ENCODE peak calls at places on chromosome 21, in eight cellular contexts. D is sigmoid colon, B is cardiac muscle cell, C is thoracic aorta, Y is GM23338, H is heart right ventricle, G is adipocyte, A is fibroblast of lung. W is an unnamed sample.

GRCh38 chr21:39575778-39576177 is 37.0 kb upstream of the B3GALT5 start:
- DNase-seq in G (no peak), A (no peak), D (no peak), H (no peak), B (no peak), C (no peak), Y (no peak), W (no peak)

GRCh38 chr21:16307256-16307655 is 577.5 kb downstream of the USP25 start:
- DNase-seq in G (no peak), Y (no peak), C (no peak), B (no peak), H (no peak), D (no peak), A (no peak), W (peak; percentile 11)

GRCh38 chr21:26804895-26805609 is 40.2 kb downstream of the ADAMTS1 start:
- DNase-seq in G (peak; percentile 43), D (no peak), A (peak; percentile 68), B (no peak), Y (no peak), H (no peak), C (no peak), W (no peak)

GRCh38 chr21:39489380-39489924 is 37.7 kb downstream of the SH3BGR start:
- DNase-seq in H (no peak), D (no peak), A (no peak), G (no peak), C (no peak), Y (no peak), B (no peak), W (no peak)

GRCh38 chr21:39533545-39534226 is 79.1 kb upstream of the B3GALT5 start:
- DNase-seq in D (no peak), G (no peak), C (no peak), A (no peak), B (no peak), Y (no peak), H (no peak), W (no peak)

GRCh38 chr21:25638634-25639166 is 358 bp upstream of the JAM2 start:
- DNase-seq in Y (no peak), C (no peak), B (peak; percentile 50), H (no peak), G (peak; percentile 57), A (peak; percentile 55), D (no peak), W (peak; percentile 42)

GRCh38 chr21:33403128-33403785 is at the start of gene IFNGR2:
- DNase-seq in D (peak; percentile 70), H (peak; percentile 43), G (peak; percentile 68), Y (peak; percentile 58), A (no peak), B (peak; percentile 56), C (no peak), W (no peak)

GRCh38 chr21:43290529-43291346 is 121.9 kb downstream of the CRYAA start:
- DNase-seq in C (no peak), H (no peak), A (no peak), G (no peak), D (no peak), B (no peak), Y (no peak), W (no peak)

GRCh38 chr21:22076471-22076870 is 1078.3 kb downstream of the NCAM2 start:
- DNase-seq in G (no peak), C (no peak), D (no peak), H (no peak), B (no peak), Y (peak; percentile 39), A (no peak), W (no peak)

GRCh38 chr21:41878831-41879189 is 334 bp downstream of the PRDM15 start:
- DNase-seq in D (peak; percentile 90), A (peak; percentile 85), C (peak; percentile 44), G (peak; percentile 94), H (peak; percentile 87), B (peak; percentile 89), Y (peak; percentile 89), W (peak; percentile 90)

GRCh38 chr21:41877901-41878830 is 978 bp downstream of the PRDM15 start:
- DNase-seq in H (no peak), G (peak; percentile 68), A (peak; percentile 76), B (peak; percentile 66), Y (peak; percentile 21), C (no peak), D (no peak), W (peak; percentile 65)

GRCh38 chr21:41881051-41881450 is 1.9 kb upstream of the PRDM15 start:
- DNase-seq in D (no peak), B (no peak), Y (no peak), A (no peak), C (no peak), H (no peak), G (no peak), W (no peak)

GRCh38 chr21:41879190-41879998 is at the start of gene PRDM15:
- DNase-seq in H (peak; percentile 86), G (peak; percentile 88), D (peak; percentile 91), Y (peak; percentile 90), A (peak; percentile 87), C (peak; percentile 24), B (peak; percentile 90), W (peak; percentile 92)

DNA sequence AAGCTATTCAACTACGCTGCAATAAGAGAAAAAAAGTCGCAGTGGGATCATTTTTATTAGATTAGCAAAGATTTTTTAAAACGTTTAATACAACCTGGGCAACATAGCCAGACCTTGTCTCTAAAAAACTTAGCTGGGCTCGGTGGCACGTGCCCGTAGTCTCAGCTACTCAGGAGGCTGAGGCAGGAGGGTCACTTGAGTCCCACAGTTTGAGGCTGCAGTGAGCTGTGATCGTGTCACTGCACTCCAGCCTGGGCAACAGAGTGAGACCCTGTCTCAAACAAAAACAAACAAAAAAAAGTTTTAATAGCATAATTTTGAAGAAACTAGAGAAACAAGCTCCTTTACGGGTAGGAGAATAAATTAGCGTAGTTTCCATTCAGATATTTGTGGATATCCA is 1.0 kb upstream of the PRDM15 start:
- DNase-seq in D (peak; percentile 42), B (no peak), G (no peak), A (no peak), H (no peak), C (no peak), Y (no peak), W (no peak)
- H3K4me3 ChIP-seq in D (peak overlapping the region; percentile 82), B (no peak overlapping the region), G (peak overlapping the region; percentile 81), A (no peak overlapping the region), H (no peak overlapping the region), C (peak overlapping the region; percentile 87), Y (peak overlapping the region; percentile 79), W (no peak overlapping the region)

DNA sequence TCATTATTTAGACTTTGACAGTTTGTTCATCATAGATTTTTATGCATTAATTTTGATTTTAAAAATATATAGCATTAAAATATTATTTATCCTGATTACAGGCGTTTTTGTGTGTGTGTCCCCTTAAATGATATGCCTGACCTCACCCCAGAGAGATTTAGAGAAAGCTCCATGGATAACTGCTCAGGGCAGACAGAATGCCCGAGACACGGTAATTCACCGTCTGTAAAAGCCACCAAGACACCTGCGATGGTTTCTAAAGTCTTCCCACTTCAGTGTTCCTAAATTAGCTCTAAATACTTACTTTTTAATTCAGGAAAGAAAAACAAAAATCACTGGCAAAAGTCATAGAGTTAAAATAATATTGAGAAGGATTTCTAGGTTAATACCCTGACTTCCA is 350.6 kb upstream of the RUNX1 start:
- DNase-seq in Y (no peak), A (no peak), H (no peak), D (no peak), G (no peak), B (no peak), C (no peak), W (no peak)
- H3K4me3 ChIP-seq in Y (no peak overlapping the region), A (no peak overlapping the region), H (no peak overlapping the region), D (no peak overlapping the region), G (no peak overlapping the region), B (no peak overlapping the region), C (no peak overlapping the region), W (no peak overlapping the region)

GRCh38 chr21:17900281-17900989 is 81.3 kb upstream of the C21orf91 start:
- DNase-seq in G (no peak), C (no peak), D (no peak), B (no peak), A (no peak), Y (peak; percentile 30), H (peak; percentile 41), W (no peak)
- H3K4me3 ChIP-seq in G (no peak overlapping the region), C (no peak overlapping the region), D (no peak overlapping the region), B (no peak overlapping the region), A (no peak overlapping the region), Y (no peak overlapping the region), H (no peak overlapping the region), W (no peak overlapping the region)

DNA sequence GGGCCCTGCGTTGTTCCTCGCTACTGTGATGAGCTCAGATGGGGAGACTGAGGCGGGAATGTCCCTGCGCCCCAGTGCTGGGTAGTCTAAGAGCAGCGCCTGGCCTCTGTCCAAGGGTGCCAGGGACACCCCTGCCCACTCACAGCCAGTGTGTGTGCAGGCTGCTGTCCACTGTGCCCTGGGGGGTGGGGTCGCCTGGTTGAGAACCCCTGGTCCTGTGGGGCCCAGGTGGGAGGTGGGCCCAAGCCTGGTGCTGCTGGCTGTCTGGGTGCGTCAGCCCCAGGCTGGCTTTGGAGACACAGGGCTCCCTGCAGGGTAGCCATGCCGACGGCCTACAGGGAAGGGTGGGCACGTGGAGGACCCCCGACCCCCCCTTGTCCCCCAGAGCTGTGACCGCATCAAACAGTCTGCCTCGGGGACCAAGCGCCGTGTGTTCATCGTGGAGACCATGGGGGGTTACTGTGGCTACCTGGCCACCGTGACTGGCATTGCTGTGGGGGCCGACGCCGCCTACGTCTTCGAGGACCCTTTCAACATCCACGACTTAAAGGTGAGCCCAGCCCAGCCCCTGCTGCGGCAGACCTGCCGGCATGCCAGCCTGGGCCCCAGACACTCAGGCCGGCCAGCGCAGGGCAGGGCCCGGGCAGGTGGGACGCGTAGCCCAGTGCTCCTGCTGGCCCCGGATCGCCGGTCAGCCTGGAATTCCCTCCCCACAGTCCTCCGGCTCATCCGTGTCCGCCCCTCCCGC is 14.9 kb downstream of the CFAP410 start:
- DNase-seq in C (no peak), G (no peak), Y (no peak), B (no peak), D (no peak), A (no peak), H (no peak), W (no peak)
- H3K4me3 ChIP-seq in C (no peak overlapping the region), G (no peak overlapping the region), Y (no peak overlapping the region), B (no peak overlapping the region), D (no peak overlapping the region), A (no peak overlapping the region), H (no peak overlapping the region), W (no peak overlapping the region)

DNA sequence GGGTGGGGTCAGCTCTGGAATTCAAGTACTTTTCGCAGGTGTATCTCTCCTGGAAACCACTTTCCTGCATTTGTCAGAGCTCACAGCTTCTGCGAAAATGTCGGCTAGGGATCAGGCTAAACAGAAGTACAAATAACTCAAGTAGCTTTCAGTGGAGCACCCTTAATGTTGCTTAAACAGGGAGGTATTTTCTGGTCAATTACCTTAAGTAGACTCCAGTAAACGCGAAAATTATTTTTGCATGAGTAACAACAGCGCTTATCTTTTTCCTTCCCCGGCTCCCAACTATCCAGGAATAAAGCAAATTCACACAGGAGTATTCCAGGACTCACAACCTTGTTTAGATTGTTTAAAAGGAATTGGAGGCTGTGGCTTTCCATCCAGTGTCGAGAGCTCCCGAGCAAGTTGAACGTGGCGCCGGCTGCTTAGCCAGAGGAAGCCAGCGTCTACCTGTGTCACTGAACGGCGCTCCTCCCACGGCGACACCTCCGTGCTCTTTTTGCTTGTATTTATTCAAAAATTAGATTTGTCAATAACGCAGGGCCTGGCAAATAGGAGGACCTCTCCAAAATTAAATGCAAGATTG is 7.3 kb upstream of the SIM2 start:
- DNase-seq in D (no peak), A (no peak), Y (peak; percentile 42), H (no peak), C (no peak), G (no peak), B (no peak), W (no peak)
- H3K4me3 ChIP-seq in D (no peak overlapping the region), A (no peak overlapping the region), Y (peak overlapping the region; percentile 59), H (no peak overlapping the region), C (no peak overlapping the region), G (no peak overlapping the region), B (no peak overlapping the region), W (no peak overlapping the region)

W was measured in cardiac fibroblast.